ENCODE peak calls at places on chromosomes 1 and 21, in four cellular contexts. L is EL; H is stimulated activated CD4-positive, alpha-beta T cell treated with anti-CD3 and anti-CD28 coated beads, Interleukin-2, amount 100 ng/mL, for 4 hours; N is stimulated activated naive CD4-positive, alpha-beta T cell. W is an unnamed sample.

GRCh38 chr1:176843352-176844297 is 320.9 kb downstream of the ASTN1 start:
- DNase-seq in L (peak), N (no peak), H (no peak), W (no peak)

GRCh38 chr1:3352084-3352951 is 102.1 kb upstream of the ARHGEF16 start:
- DNase-seq in L (peak), H (no peak), N (no peak), W (peak)

GRCh38 chr1:7220007-7220406 is 434.8 kb downstream of the CAMTA1 start:
- DNase-seq in N (no peak), L (peak), H (no peak), W (no peak)

GRCh38 chr21:29712818-29713217 is 227.0 kb downstream of the GRIK1 start:
- DNase-seq in N (no peak), H (no peak), L (no peak), W (no peak)

GRCh38 chr1:109770331-109771095 is 6.8 kb upstream of the EPS8L3 start:
- DNase-seq in N (no peak), L (no peak), H (no peak), W (peak)

GRCh38 chr1:182995894-182996293 is 27.3 kb upstream of the LAMC1 start:
- DNase-seq in L (no peak), H (no peak), N (no peak), W (no peak)

GRCh38 chr1:89213347-89213746 is 14.6 kb upstream of the GBP4 start:
- DNase-seq in H (no peak), N (no peak), L (no peak), W (no peak)

GRCh38 chr1:184002071-184002470 is 35.5 kb downstream of the COLGALT2 start:
- DNase-seq in H (no peak), L (peak), N (no peak), W (no peak)

GRCh38 chr1:227926896-227927885 is 20.5 kb downstream of the WNT9A start:
- DNase-seq in N (no peak), H (no peak), L (no peak), W (no peak)

GRCh38 chr1:109931189-109931672 is 20.6 kb downstream of the CSF1 start:
- DNase-seq in L (peak), H (no peak), N (no peak), W (peak)

GRCh38 chr1:224357626-224358124 is 996 bp downstream of the CNIH4 start:
- DNase-seq in N (no peak), L (peak), H (no peak), W (no peak)

GRCh38 chr1:228836427-228836826 is 101.1 kb downstream of the RHOU start:
- DNase-seq in H (no peak), L (no peak), N (no peak), W (no peak)

GRCh38 chr1:34847094-34847493 is 12.5 kb downstream of the SMIM12 start:
- DNase-seq in L (no peak), H (no peak), N (no peak), W (peak)

W was measured in posterior vena cava.